ENCODE peak calls at places on chromosomes 11 and 22, in nine cellular contexts. Y is astrocyte of the spinal cord; M is activated CD8-positive, alpha-beta T cell treated with anti-CD3 and anti-CD28 coated beads for 36 hours; R is esophagus squamous epithelium; Q is tibial nerve; C is PC-3; F is cardiac fibroblast; A is AG09309; U is stomach. S is an unnamed sample.

GRCh38 chr22:23833911-23834317 is 4.9 kb downstream of the DERL3 start:
- DNase-seq in Y (no peak), M (no peak), R (no peak), Q (no peak), C (no peak), F (no peak), A (no peak), U (no peak), S (no peak)

GRCh38 chr11:43517518-43517917 is 158.8 kb downstream of the TTC17 start:
- DNase-seq in Y (no peak), M (peak; percentile 4), R (no peak), Q (no peak), C (no peak), F (no peak), A (no peak), U (no peak), S (no peak)

GRCh38 chr11:94897330-94897768 is 76.0 kb downstream of the CWC15 start:
- DNase-seq in Y (peak; percentile 64), M (peak; percentile 69), R (no peak), Q (peak; percentile 53), C (peak; percentile 78), F (peak; percentile 72), A (no peak), U (peak; percentile 67), S (no peak)

GRCh38 chr22:40603088-40603605 is 33.4 kb downstream of the MRTFA start:
- DNase-seq in Y (peak; percentile 75), M (no peak), R (no peak), Q (no peak), C (peak; percentile 50), F (peak; percentile 41), A (no peak), U (no peak), S (no peak)

GRCh38 chr11:74030668-74031309 is 21.9 kb upstream of the UCP3 start:
- DNase-seq in Y (no peak), M (no peak), R (no peak), Q (no peak), C (no peak), F (no peak), A (no peak), U (no peak), S (no peak)

GRCh38 chr11:6225896-6226295 is 8.5 kb downstream of the FHIP1B start:
- DNase-seq in Y (no peak), M (no peak), R (no peak), Q (no peak), C (no peak), F (no peak), A (no peak), U (no peak), S (no peak)

GRCh38 chr11:57601297-57601696 is 3.8 kb downstream of the SERPING1 start:
- DNase-seq in Y (no peak), M (no peak), R (no peak), Q (no peak), C (no peak), F (no peak), A (no peak), U (no peak), S (no peak)

GRCh38 chr11:61617515-61617914 is 36.6 kb upstream of the SYT7 start:
- DNase-seq in Y (no peak), M (no peak), R (no peak), Q (no peak), C (peak; percentile 65), F (no peak), A (no peak), U (no peak), S (no peak)

GRCh38 chr11:12864316-12865156 is 144.6 kb upstream of the RASSF10 start:
- DNase-seq in Y (peak; percentile 89), M (no peak), R (no peak), Q (no peak), C (peak; percentile 30), F (peak; percentile 91), A (peak; percentile 27), U (peak; percentile 52), S (no peak)

DNA sequence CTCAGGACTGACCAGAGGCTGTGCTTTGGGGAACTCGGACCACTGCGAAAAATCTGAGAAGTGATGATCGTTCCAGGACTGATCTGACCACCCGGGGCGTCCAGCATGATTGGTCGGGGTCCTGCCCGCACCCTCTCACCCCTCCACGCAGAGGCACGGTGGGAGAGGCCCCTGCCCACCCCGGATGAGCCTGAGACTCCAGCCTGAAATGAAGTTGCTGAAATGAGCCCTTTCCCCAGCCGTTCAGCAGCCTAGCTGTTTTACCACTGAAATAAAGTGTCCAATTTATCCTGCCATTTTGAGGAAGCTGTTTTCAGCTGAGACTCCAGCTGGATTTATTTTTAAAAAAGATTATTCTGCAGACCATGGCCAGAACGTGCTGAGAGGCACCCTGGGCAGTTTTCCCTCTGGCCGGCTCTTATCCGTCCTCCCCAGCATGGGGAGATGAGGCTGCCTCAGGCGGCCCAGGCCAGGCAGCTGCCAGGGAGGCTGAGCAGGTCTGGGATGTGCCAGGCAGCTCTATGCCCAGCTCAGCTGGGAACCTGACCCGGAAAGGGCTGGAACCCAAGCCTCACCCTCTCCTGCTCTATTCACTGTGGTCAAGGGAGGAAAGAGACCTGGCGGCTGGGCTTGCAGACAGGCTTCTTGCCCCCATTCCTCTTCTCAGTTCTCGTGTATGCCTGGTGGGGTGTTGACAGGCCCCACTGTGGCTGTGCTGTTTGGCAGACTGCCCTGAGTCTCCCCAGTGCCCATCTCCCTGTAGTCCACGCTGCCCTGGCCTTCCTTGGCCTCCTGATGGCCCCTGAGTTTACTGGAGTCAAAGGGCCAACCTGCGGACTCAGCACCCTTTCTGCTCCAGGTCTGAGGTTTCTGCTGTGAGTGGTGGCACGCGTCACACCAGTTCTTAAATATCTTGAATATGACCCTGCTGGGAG is 161.0 kb upstream of the B3GAT1 start:
- DNase-seq in Y (no peak), M (no peak), R (no peak), Q (no peak), C (no peak), F (no peak), A (no peak), U (no peak), S (no peak)
- TF ChIP-seq CTCF in Y (no peak), M (no peak), R (no peak), Q (no peak), C (no peak), F (no peak), A (no peak), U (no peak), S (no peak)

GRCh38 chr22:47124946-47125345 is 362.5 kb downstream of the TBC1D22A start:
- DNase-seq in Y (no peak), M (no peak), R (no peak), Q (no peak), C (no peak), F (no peak), A (no peak), U (no peak), S (no peak)

GRCh38 chr22:47123827-47124442 is 361.5 kb downstream of the TBC1D22A start:
- DNase-seq in Y (no peak), M (no peak), R (no peak), Q (no peak), C (no peak), F (no peak), A (no peak), U (no peak), S (no peak)

GRCh38 chr22:47124451-47124881 is 362.0 kb downstream of the TBC1D22A start:
- DNase-seq in Y (no peak), M (no peak), R (no peak), Q (no peak), C (no peak), F (no peak), A (no peak), U (no peak), S (no peak)

GRCh38 chr22:47126344-47126811 is 363.9 kb downstream of the TBC1D22A start:
- DNase-seq in Y (no peak), M (no peak), R (no peak), Q (no peak), C (no peak), F (no peak), A (no peak), U (no peak), S (no peak)

GRCh38 chr22:47125603-47126002 is 363.2 kb downstream of the TBC1D22A start:
- DNase-seq in Y (no peak), M (no peak), R (no peak), Q (no peak), C (no peak), F (peak; percentile 13), A (no peak), U (no peak), S (no peak)
- TF ChIP-seq CTCF in Y (peak; percentile 23), M (no peak), R (no peak), Q (no peak), C (peak; percentile 31), F (peak; percentile 6), A (peak; percentile 33), U (no peak), S (no peak)

GRCh38 chr11:81159900-81160299 is 1573.8 kb downstream of the FAM181B start:
- DNase-seq in Y (no peak), M (no peak), R (no peak), Q (no peak), C (no peak), F (no peak), A (no peak), U (no peak), S (no peak)

DNA sequence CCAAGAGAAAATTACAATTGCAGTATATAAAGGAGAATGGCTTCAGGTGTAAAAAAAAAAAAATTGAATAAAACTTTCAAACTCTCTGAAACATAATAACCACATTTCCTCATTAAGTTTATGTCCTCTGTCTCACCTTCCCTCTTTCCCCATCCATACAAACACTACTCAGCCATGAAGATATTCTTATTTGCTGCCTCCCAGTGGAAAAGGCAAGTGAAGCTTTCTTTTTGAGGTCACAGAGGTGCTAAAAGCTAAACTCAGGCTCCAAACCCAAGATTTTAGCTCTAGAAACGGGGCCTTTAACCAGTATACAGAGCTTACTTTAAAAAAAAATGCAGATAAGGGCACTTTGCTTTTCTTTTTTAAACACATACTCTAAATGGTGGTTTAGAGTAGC is 1568.5 kb downstream of the FAM181B start:
- DNase-seq in Y (no peak), M (no peak), R (no peak), Q (no peak), C (peak; percentile 4), F (no peak), A (no peak), U (no peak), S (no peak)
- TF ChIP-seq CTCF in Y (no peak), M (no peak), R (no peak), Q (no peak), C (no peak), F (no peak), A (no peak), U (no peak), S (no peak)

DNA sequence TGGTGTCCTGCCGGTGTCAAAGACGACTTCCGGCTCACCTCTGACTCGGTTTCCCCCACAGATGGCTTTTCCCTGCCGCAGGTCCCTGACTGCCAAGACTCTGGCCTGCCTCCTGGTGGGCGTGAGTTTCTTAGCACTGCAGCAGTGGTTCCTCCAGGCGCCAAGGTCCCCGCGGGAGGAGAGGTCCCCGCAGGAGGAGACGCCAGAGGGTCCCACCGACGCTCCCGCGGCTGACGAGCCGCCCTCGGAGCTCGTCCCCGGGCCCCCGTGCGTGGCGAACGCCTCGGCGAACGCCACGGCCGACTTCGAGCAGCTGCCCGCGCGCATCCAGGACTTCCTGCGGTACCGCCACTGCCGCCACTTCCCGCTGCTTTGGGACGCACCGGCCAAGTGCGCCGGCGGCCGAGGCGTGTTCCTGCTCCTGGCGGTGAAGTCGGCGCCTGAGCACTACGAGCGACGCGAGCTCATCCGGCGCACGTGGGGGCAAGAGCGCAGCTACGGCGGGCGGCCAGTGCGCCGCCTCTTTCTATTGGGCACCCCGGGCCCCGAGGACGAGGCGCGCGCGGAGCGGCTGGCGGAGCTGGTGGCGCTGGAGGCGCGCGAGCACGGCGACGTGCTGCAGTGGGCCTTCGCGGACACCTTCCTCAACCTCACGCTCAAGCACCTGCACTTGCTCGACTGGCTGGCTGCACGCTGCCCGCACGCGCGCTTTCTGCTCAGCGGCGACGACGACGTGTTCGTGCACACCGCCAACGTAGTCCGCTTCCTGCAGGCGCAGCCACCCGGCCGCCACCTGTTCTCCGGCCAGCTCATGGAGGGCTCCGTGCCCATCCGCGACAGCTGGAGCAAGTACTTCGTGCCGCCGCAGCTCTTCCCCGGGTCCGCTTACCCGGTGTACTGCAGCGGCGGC is 5.5 kb downstream of the B3GNT6 start:
- DNase-seq in Y (peak; percentile 33), M (peak; percentile 46), R (no peak), Q (no peak), C (no peak), F (peak; percentile 50), A (no peak), U (no peak), S (no peak)
- TF ChIP-seq CTCF in Y (peak; percentile 67), M (peak; percentile 50), R (peak; percentile 27), Q (peak; percentile 42), C (peak; percentile 60), F (peak; percentile 70), A (peak; percentile 73), U (no peak), S (no peak)

S was measured in omental fat pad.